ENCODE peak calls at places on chromosomes 12 and 14, in ten cellular contexts. S is colonic mucosa; K is SK-N-SH; V is thoracic aorta; B is upper lobe of right lung; J is lung; I is sigmoid colon; Z is esophagus squamous epithelium; N is psoas muscle; L is CD8-positive, alpha-beta T cell. M is an unnamed sample.

GRCh38 chr14:71121711-71122110 is 214.5 kb downstream of the PCNX1 start:
- DNase-seq in S (no peak), K (no peak), V (no peak), B (no peak), J (no peak), I (no peak), Z (no peak), N (no peak), L (no peak), M (no peak)

GRCh38 chr12:6947615-6948014 is 3.5 kb upstream of the PTPN6 start:
- DNase-seq in S (no peak), K (no peak), V (no peak), B (peak; percentile 40), J (no peak), I (no peak), Z (no peak), N (peak; percentile 4), L (no peak), M (no peak)

GRCh38 chr14:77268989-77269595 is 1.9 kb downstream of the NGB start:
- DNase-seq in S (no peak), K (no peak), V (no peak), B (no peak), J (no peak), I (no peak), Z (no peak), N (no peak), L (no peak), M (no peak)

GRCh38 chr14:22200977-22201605 is 387.9 kb downstream of the DAD1 start:
- DNase-seq in S (no peak), K (no peak), V (no peak), B (no peak), J (no peak), I (no peak), Z (no peak), N (no peak), L (no peak), M (no peak)

GRCh38 chr14:51652168-51653095 is 722 bp downstream of the FRMD6 start:
- DNase-seq in S (peak; percentile 32), K (peak; percentile 74), V (no peak), B (no peak), J (peak; percentile 35), I (peak; percentile 76), Z (no peak), N (no peak), L (peak; percentile 27), M (peak; percentile 71)

GRCh38 chr14:105118646-105119409 is 49.7 kb downstream of the JAG2 start:
- DNase-seq in S (no peak), K (no peak), V (no peak), B (no peak), J (peak; percentile 58), I (no peak), Z (no peak), N (no peak), L (no peak), M (no peak)

GRCh38 chr12:11891350-11892064 is 179.2 kb upstream of the BCL2L14 start:
- DNase-seq in S (no peak), K (no peak), V (no peak), B (no peak), J (no peak), I (no peak), Z (no peak), N (no peak), L (no peak), M (no peak)

GRCh38 chr12:19972325-19973288 is 395.7 kb upstream of the PDE3A start:
- DNase-seq in S (no peak), K (no peak), V (no peak), B (no peak), J (no peak), I (no peak), Z (no peak), N (no peak), L (no peak), M (no peak)

GRCh38 chr12:131985145-131985875 is 35.6 kb downstream of the EP400 start:
- DNase-seq in S (no peak), K (no peak), V (no peak), B (peak; percentile 85), J (peak; percentile 41), I (no peak), Z (no peak), N (no peak), L (no peak), M (no peak)

GRCh38 chr14:61462566-61463195 is 141.3 kb downstream of the PRKCH start:
- DNase-seq in S (peak; percentile 50), K (peak; percentile 70), V (no peak), B (no peak), J (no peak), I (no peak), Z (no peak), N (no peak), L (no peak), M (peak; percentile 82)

GRCh38 chr12:109952160-109952858 is 43.9 kb downstream of the GIT2 start:
- DNase-seq in S (no peak), K (no peak), V (no peak), B (no peak), J (no peak), I (no peak), Z (no peak), N (no peak), L (no peak), M (no peak)

GRCh38 chr12:79897617-79898016 is 37.3 kb downstream of the PPP1R12A start:
- DNase-seq in S (no peak), K (no peak), V (no peak), B (no peak), J (no peak), I (no peak), Z (no peak), N (no peak), L (no peak), M (no peak)

GRCh38 chr12:66061557-66062279 is 68.8 kb downstream of the LLPH start:
- DNase-seq in S (no peak), K (no peak), V (no peak), B (no peak), J (no peak), I (no peak), Z (no peak), N (no peak), L (no peak), M (no peak)

GRCh38 chr12:92132282-92132681 is 13.4 kb downstream of the BTG1 start:
- DNase-seq in S (no peak), K (no peak), V (no peak), B (no peak), J (no peak), I (no peak), Z (no peak), N (no peak), L (no peak), M (no peak)
- H3K4me1 ChIP-seq in S (peaks cover 20% of the 10 kb centered on the region), K (peaks cover 27% of the 10 kb centered on the region), V (peaks cover 74% of the 10 kb centered on the region), B (peaks cover 68% of the 10 kb centered on the region), J (peaks cover 8% of the 10 kb centered on the region), I (no peaks in the 10 kb centered on the region), Z (peaks cover 68% of the 10 kb centered on the region), N (peaks cover 44% of the 10 kb centered on the region), L (peaks cover 93% of the 10 kb centered on the region), M (peaks cover 13% of the 10 kb centered on the region)

GRCh38 chr12:30515351-30515750 is 180.3 kb downstream of the IPO8 start:
- DNase-seq in S (no peak), K (peak; percentile 10), V (no peak), B (no peak), J (no peak), I (no peak), Z (no peak), N (no peak), L (no peak), M (no peak)
- TF ChIP-seq CTCF in S (no peak), K (peak; percentile 30), V (no peak), B (peak; percentile 6), J (no peak), I (no peak), Z (no peak), N (peak; percentile 5), L (no peak), M (peak; percentile 39)

DNA sequence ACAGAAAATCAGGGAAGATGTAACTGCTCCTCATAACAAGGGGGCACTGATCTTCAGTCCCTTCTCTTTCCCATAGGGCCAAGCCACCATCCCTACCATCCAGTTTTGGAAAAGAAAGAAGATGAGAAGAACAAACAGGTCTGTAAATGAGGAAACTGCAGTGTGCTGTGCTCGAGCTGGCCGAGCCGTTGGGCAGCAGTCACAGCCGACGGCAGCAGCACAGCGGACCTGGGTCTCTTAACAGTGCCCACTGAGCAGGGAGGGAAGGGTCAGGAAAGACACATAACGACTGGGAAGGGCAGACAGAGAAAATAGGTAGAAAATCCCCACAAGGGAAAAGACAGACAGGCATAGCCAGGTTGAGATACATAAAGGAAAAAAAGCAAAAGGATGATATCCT is 38.2 kb downstream of the BDKRB1 start:
- DNase-seq in S (no peak), K (no peak), V (no peak), B (no peak), J (no peak), I (no peak), Z (no peak), N (no peak), L (no peak), M (no peak)
- H3K4me3 ChIP-seq in S (no peak overlapping the region), K (no peak overlapping the region), V (no peak overlapping the region), B (no peak overlapping the region), J (no peak overlapping the region), I (no peak overlapping the region), Z (no peak overlapping the region), N (no peak overlapping the region), L (no peak overlapping the region), M (no peak overlapping the region)

GRCh38 chr12:107332726-107333125 is 239.4 kb upstream of the CRY1 start:
- DNase-seq in S (no peak), K (no peak), V (no peak), B (no peak), J (no peak), I (no peak), Z (no peak), N (no peak), L (no peak), M (no peak)

GRCh38 chr12:107329569-107330324 is 236.4 kb upstream of the CRY1 start:
- DNase-seq in S (no peak), K (no peak), V (no peak), B (no peak), J (no peak), I (no peak), Z (no peak), N (no peak), L (no peak), M (no peak)

GRCh38 chr12:107331912-107332311 is 238.6 kb upstream of the CRY1 start:
- DNase-seq in S (no peak), K (no peak), V (no peak), B (no peak), J (no peak), I (no peak), Z (no peak), N (no peak), L (no peak), M (no peak)

GRCh38 chr12:107331471-107331870 is 238.1 kb upstream of the CRY1 start:
- DNase-seq in S (no peak), K (no peak), V (no peak), B (no peak), J (no peak), I (no peak), Z (no peak), N (no peak), L (no peak), M (no peak)

DNA sequence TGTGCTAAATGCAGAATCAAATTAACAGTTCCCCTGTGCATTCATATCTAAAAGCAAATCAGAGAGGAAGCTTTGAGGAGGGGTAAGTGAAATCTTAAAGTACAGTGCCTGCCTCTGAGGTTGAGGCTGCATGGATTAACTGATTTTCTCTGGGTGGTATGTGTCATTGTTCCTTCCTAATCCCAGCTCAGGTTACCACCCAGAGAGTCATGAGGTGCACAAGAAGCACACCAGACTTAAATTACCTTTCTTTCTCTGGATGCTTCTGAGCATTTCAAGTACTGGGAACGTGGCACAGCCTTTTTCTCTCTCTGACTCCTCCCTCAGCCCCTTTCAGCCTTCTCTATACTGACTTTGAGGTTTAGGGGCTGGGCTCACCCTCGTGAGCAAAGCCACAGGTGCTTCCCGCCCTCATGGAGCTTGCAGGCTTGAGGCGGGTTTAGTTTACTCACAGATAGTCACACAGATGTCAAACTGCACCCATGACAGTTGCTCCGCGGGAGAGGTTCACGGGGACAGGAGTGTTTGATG is 237.6 kb upstream of the CRY1 start:
- DNase-seq in S (no peak), K (no peak), V (no peak), B (no peak), J (no peak), I (no peak), Z (no peak), N (no peak), L (no peak), M (no peak)
- H3K4me1 ChIP-seq in S (no peaks in the 10 kb centered on the region), K (no peaks in the 10 kb centered on the region), V (no peaks in the 10 kb centered on the region), B (no peaks in the 10 kb centered on the region), J (no peaks in the 10 kb centered on the region), I (no peaks in the 10 kb centered on the region), Z (peaks cover 37% of the 10 kb centered on the region), N (no peaks in the 10 kb centered on the region), L (peaks cover 30% of the 10 kb centered on the region), M (no peaks in the 10 kb centered on the region)